ENCODE peak calls at places on chromosome 18, in nine cellular contexts. T is heart right ventricle, C is IMR-90, M is stomach, A is neuronal stem cell, L is transverse colon, Q is small intestine, Z is body of pancreas, I is ovary. J is an unnamed sample. For H3K4me1, the result is how much of the 10 kb centered on the place peaks cover.

GRCh38 chr18:63342206-63342605 is 22.6 kb upstream of the BCL2 start:
- DNase-seq in T (no peak), C (peak), M (no peak), A (no peak), L (no peak), Q (no peak), Z (no peak), I (no peak), J (no peak)

GRCh38 chr18:79477711-79478483 is 82.2 kb downstream of the NFATC1 start:
- DNase-seq in T (no peak), C (no peak), M (no peak), A (no peak), L (no peak), Q (no peak), Z (no peak), I (peak), J (no peak)

GRCh38 chr18:55884498-55884897 is 296.5 kb upstream of the TCF4 start:
- DNase-seq in T (no peak), C (no peak), M (no peak), A (no peak), L (no peak), Q (no peak), Z (no peak), I (no peak), J (no peak)

GRCh38 chr18:54672846-54673475 is 81.9 kb downstream of the DYNAP start:
- DNase-seq in T (no peak), C (no peak), M (peak), A (peak), L (peak), Q (peak), Z (no peak), I (no peak), J (no peak)

GRCh38 chr18:22112215-22112614 is 57.2 kb upstream of the GATA6 start:
- DNase-seq in T (no peak), C (no peak), M (no peak), A (no peak), L (no peak), Q (no peak), Z (no peak), I (no peak), J (no peak)

GRCh38 chr18:9714832-9715343 is 6.8 kb downstream of the RAB31 start:
- DNase-seq in T (no peak), C (no peak), M (no peak), A (no peak), L (no peak), Q (no peak), Z (no peak), I (no peak), J (no peak)

GRCh38 chr18:54075681-54076080 is 148.8 kb downstream of the MBD2 start:
- DNase-seq in T (no peak), C (no peak), M (no peak), A (no peak), L (no peak), Q (no peak), Z (no peak), I (no peak), J (no peak)

GRCh38 chr18:36196239-36196995 is 9.1 kb downstream of the MOCOS start:
- DNase-seq in T (no peak), C (no peak), M (no peak), A (no peak), L (no peak), Q (no peak), Z (no peak), I (no peak), J (no peak)

GRCh38 chr18:28161608-28162599 is 15.0 kb downstream of the CDH2 start:
- DNase-seq in T (no peak), C (peak), M (no peak), A (no peak), L (no peak), Q (no peak), Z (no peak), I (no peak), J (no peak)

GRCh38 chr18:35917043-35917442 is 55.4 kb upstream of the RMP24 start:
- DNase-seq in T (no peak), C (no peak), M (no peak), A (no peak), L (no peak), Q (no peak), Z (no peak), I (no peak), J (no peak)

GRCh38 chr18:79705272-79705671 is 25.7 kb downstream of the CTDP1 start:
- DNase-seq in T (no peak), C (no peak), M (no peak), A (no peak), L (no peak), Q (no peak), Z (no peak), I (no peak), J (no peak)

GRCh38 chr18:78305789-78306188 is 673.8 kb upstream of the SALL3 start:
- DNase-seq in T (no peak), C (no peak), M (no peak), A (no peak), L (no peak), Q (no peak), Z (no peak), I (no peak), J (no peak)
- H3K4me1 ChIP-seq in T (under half), C (under half), M (under half), A (under half), L (under half), Q (under half), Z (under half), I (under half), J (under half)

DNA sequence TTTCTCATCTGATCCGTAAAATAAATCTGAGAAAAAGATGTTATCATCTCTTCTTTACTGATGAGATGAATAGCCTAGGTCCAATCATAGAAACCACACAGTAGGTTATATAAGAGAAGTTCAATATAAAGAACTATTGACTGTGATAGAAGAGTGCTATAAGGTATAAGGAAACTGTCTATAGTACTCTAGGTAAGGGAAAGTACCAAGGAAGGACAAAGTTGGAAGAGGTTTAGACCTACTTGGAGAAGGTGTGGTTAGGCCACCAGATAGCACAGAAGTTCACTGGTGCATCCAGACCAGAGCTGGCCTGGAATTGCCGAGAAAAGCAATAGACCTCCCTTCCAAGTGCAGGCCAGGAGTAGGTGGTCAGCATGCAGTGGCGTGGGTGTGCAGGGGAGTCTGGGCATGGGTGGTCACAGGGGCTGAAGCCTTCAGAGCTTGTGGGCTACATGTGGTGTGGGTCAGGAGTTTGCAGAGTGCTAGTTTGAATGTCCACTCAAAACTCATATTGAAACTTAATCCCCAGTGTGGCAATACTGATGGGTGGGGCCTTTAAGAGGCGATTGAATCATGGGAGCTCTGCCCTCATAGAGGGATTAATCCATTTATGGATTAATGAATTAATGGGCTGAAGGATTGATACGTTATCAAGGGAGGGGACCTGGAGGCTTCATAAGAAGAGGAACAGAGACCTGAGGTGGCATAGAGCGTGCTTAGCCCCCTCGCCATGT is 86.3 kb downstream of the ALPK2 start:
- DNase-seq in T (no peak), C (no peak), M (no peak), A (no peak), L (no peak), Q (no peak), Z (no peak), I (no peak), J (no peak)
- H3K4me1 ChIP-seq in T (under half), C (under half), M (under half), A (under half), L (half or more), Q (under half), Z (under half), I (under half), J (under half)

GRCh38 chr18:61822879-61823278 is 69.9 kb downstream of the RNF152 start:
- DNase-seq in T (no peak), C (no peak), M (no peak), A (no peak), L (no peak), Q (no peak), Z (no peak), I (no peak), J (no peak)

GRCh38 chr18:61823595-61823994 is 69.2 kb downstream of the RNF152 start:
- DNase-seq in T (no peak), C (no peak), M (no peak), A (no peak), L (no peak), Q (no peak), Z (no peak), I (no peak), J (no peak)

GRCh38 chr18:61821748-61822147 is 71.1 kb downstream of the RNF152 start:
- DNase-seq in T (no peak), C (no peak), M (no peak), A (no peak), L (no peak), Q (no peak), Z (no peak), I (no peak), J (no peak)

GRCh38 chr18:61825386-61825785 is 67.4 kb downstream of the RNF152 start:
- DNase-seq in T (no peak), C (peak), M (no peak), A (no peak), L (no peak), Q (no peak), Z (no peak), I (no peak), J (no peak)

GRCh38 chr18:61824733-61825363 is 68.0 kb downstream of the RNF152 start:
- DNase-seq in T (no peak), C (no peak), M (no peak), A (no peak), L (no peak), Q (no peak), Z (no peak), I (no peak), J (no peak)
- H3K4me1 ChIP-seq in T (under half), C (under half), M (under half), A (under half), L (under half), Q (under half), Z (under half), I (under half), J (under half)

DNA sequence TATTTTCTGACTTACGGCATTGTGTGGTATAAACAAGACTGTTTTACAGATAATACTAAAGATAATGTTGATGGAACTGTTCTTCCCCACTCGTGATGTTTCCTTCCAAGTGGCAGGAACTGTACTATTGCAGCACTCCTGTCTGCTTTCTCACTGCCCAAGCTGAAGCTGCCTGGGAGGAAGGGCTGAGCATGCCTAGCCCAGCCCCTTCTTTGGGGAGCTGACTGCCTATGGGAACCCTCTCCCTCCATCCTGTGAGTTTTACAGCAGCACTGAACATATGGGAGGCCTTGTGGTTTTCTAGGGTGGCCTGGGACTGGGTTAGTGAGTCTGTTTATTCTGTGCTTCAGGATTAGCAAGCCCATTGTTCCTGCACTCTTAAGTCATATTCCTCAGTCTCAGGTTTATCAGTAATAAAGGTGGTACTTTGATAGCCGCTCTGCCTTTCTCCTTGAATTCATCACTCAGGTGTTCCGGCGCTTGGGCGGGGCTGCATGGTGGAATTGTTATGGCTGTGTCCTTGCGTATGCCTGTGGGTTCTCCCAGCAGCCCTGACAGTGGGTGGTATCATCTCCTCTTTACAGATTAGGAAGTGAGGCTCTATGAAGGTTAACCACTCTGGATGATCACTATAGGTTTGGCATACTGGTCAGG is 379.7 kb downstream of the PTPRM start:
- DNase-seq in T (no peak), C (peak), M (peak), A (no peak), L (peak), Q (peak), Z (peak), I (peak), J (no peak)
- H3K4me1 ChIP-seq in T (under half), C (under half), M (under half), A (under half), L (under half), Q (under half), Z (under half), I (under half), J (under half)